ENCODE peak calls at places on chromosome 3, in six cellular contexts. Q, H, I, N, K and L are unnamed samples.

GRCh38 chr3:28595364-28595763 is 246.7 kb upstream of the AZI2 start:
- DNase-seq in Q (no peak), H (no peak), I (no peak), N (no peak), K (no peak), L (no peak)

GRCh38 chr3:8970971-8971589 is 7.8 kb upstream of the RAD18 start:
- DNase-seq in Q (peak), H (peak), I (no peak), N (peak), K (peak), L (peak)

GRCh38 chr3:44983413-44984040 is 7.5 kb downstream of the EXOSC7 start:
- DNase-seq in Q (no peak), H (no peak), I (no peak), N (no peak), K (no peak), L (no peak)

GRCh38 chr3:42680806-42681205 is 4.5 kb upstream of the KLHL40 start:
- DNase-seq in Q (no peak), H (no peak), I (no peak), N (no peak), K (no peak), L (no peak)

GRCh38 chr3:37777835-37778234 is 83.8 kb upstream of the CTDSPL start:
- DNase-seq in Q (no peak), H (no peak), I (no peak), N (no peak), K (no peak), L (no peak)

GRCh38 chr3:143668924-143669790 is 179.1 kb downstream of the SLC9A9 start:
- DNase-seq in Q (peak), H (no peak), I (no peak), N (no peak), K (no peak), L (no peak)

GRCh38 chr3:158347966-158348365 is 223.0 kb upstream of the MLF1 start:
- DNase-seq in Q (peak), H (no peak), I (no peak), N (peak), K (peak), L (no peak)

GRCh38 chr3:186211101-186211500 is 102.2 kb upstream of the ETV5 start:
- DNase-seq in Q (no peak), H (no peak), I (no peak), N (no peak), K (no peak), L (no peak)

GRCh38 chr3:2510746-2511145 is 412.1 kb downstream of the CNTN4 start:
- DNase-seq in Q (no peak), H (no peak), I (no peak), N (no peak), K (no peak), L (no peak)

GRCh38 chr3:134110963-134111362 is 81.2 kb upstream of the SLCO2A1 start:
- DNase-seq in Q (no peak), H (no peak), I (no peak), N (no peak), K (no peak), L (no peak)

GRCh38 chr3:14404396-14405119 is 2.2 kb downstream of the SLC6A6 start:
- DNase-seq in Q (no peak), H (no peak), I (no peak), N (no peak), K (no peak), L (no peak)

GRCh38 chr3:194206375-194206774 is 70.4 kb downstream of the HES1 start:
- DNase-seq in Q (no peak), H (no peak), I (no peak), N (no peak), K (no peak), L (no peak)

GRCh38 chr3:29183346-29184087 is 97.4 kb upstream of the RBMS3 start:
- DNase-seq in Q (peak), H (no peak), I (no peak), N (peak), K (peak), L (no peak)

GRCh38 chr3:116259984-116260383 is 185.3 kb downstream of the LSAMP start:
- DNase-seq in Q (no peak), H (no peak), I (no peak), N (no peak), K (no peak), L (no peak)

GRCh38 chr3:124599779-124600693 is 130.2 kb upstream of the UMPS start:
- DNase-seq in Q (no peak), H (no peak), I (peak), N (peak), K (peak), L (no peak)

GRCh38 chr3:9749333-9749662 is 454 bp upstream of the OGG1 start:
- DNase-seq in Q (no peak), H (no peak), I (no peak), N (no peak), K (no peak), L (no peak)

GRCh38 chr3:42023380-42023779 is 61.5 kb upstream of the ULK4 start:
- DNase-seq in Q (no peak), H (no peak), I (no peak), N (no peak), K (no peak), L (no peak)

GRCh38 chr3:26099692-26100091 is 309.8 kb downstream of the OXSM start:
- DNase-seq in Q (no peak), H (no peak), I (no peak), N (no peak), K (no peak), L (no peak)

GRCh38 chr3:139285691-139286090 is 58.1 kb upstream of the MRPS22 start:
- DNase-seq in Q (no peak), H (no peak), I (no peak), N (no peak), K (no peak), L (no peak)

GRCh38 chr3:63193647-63194046 is 84.5 kb upstream of the SYNPR start:
- DNase-seq in Q (peak), H (no peak), I (no peak), N (peak), K (peak), L (no peak)

GRCh38 chr3:62805578-62805977 is 69.6 kb downstream of the CADPS start:
- DNase-seq in Q (no peak), H (no peak), I (no peak), N (no peak), K (no peak), L (no peak)